ENCODE peak calls at places on chromosomes 7 and 10, in seven cellular contexts. Z is GM13976, V is KBM-7, G is T-helper 9 cell, F is right atrium auricular region, B is glutamatergic neuron, O is GM12865. J is an unnamed sample.

GRCh38 chr7:141866974-141867373 is 25.7 kb upstream of the PRSS37 start:
- DNase-seq in Z (no peak), V (no peak), G (no peak), F (no peak), B (no peak), O (no peak), J (no peak)

GRCh38 chr10:73886625-73887024 is 12.3 kb upstream of the CAMK2G start:
- DNase-seq in Z (no peak), V (no peak), G (no peak), F (no peak), B (no peak), O (no peak), J (no peak)

GRCh38 chr10:101538481-101538880 is 49.6 kb downstream of the POLL start:
- DNase-seq in Z (no peak), V (no peak), G (no peak), F (no peak), B (no peak), O (no peak), J (no peak)

GRCh38 chr10:28913850-28914249 is 236.5 kb downstream of the BAMBI start:
- DNase-seq in Z (no peak), V (no peak), G (no peak), F (peak), B (no peak), O (no peak), J (no peak)

GRCh38 chr7:106947244-106947728 is 82.2 kb downstream of the PIK3CG start:
- DNase-seq in Z (peak), V (peak), G (peak), F (peak), B (peak), O (peak), J (no peak)

GRCh38 chr10:129523723-129524316 is 56.8 kb downstream of the MGMT start:
- DNase-seq in Z (no peak), V (no peak), G (no peak), F (no peak), B (no peak), O (no peak), J (no peak)

GRCh38 chr7:131602994-131603372 is 46.6 kb upstream of the PODXL start:
- DNase-seq in Z (no peak), V (no peak), G (no peak), F (no peak), B (no peak), O (no peak), J (no peak)

GRCh38 chr7:44290250-44290616 is 35.2 kb downstream of the CAMK2B start:
- DNase-seq in Z (no peak), V (no peak), G (no peak), F (peak), B (no peak), O (no peak), J (peak)

GRCh38 chr7:28953628-28954027 is 4.5 kb downstream of the TRIL start:
- DNase-seq in Z (no peak), V (no peak), G (no peak), F (no peak), B (no peak), O (no peak), J (peak)

GRCh38 chr7:24907311-24907886 is 72.6 kb downstream of the OSBPL3 start:
- DNase-seq in Z (no peak), V (no peak), G (no peak), F (no peak), B (no peak), O (peak), J (no peak)